ENCODE peak calls at places on chromosomes 3 and 15, in ten cellular contexts. One of them, this sample, is unnamed.

GRCh38 chr15:90876046-90876445 is 7.7 kb downstream of the FURIN start:
- DNase-seq in ascending aorta: no peak
- DNase-seq in BE2C: no peak
- DNase-seq in psoas muscle: no peak
- DNase-seq in uterus: no peak
- DNase-seq in A549: no peak
- DNase-seq in AG09309: no peak
- DNase-seq in fibroblast of pulmonary artery: no peak
- DNase-seq in H9: no peak
- DNase-seq in K562: no peak
- DNase-seq in this sample: no peak

GRCh38 chr15:36252117-36252711 is 327.2 kb upstream of the CDIN1 start:
- DNase-seq in ascending aorta: no peak
- DNase-seq in BE2C: no peak
- DNase-seq in psoas muscle: no peak
- DNase-seq in uterus: no peak
- DNase-seq in A549: no peak
- DNase-seq in AG09309: no peak
- DNase-seq in fibroblast of pulmonary artery: no peak
- DNase-seq in H9: no peak
- DNase-seq in K562: no peak
- DNase-seq in this sample: no peak

GRCh38 chr3:135218782-135219181 is 423.7 kb downstream of the EPHB1 start:
- DNase-seq in ascending aorta: no peak
- DNase-seq in BE2C: no peak
- DNase-seq in psoas muscle: no peak
- DNase-seq in uterus: no peak
- DNase-seq in A549: no peak
- DNase-seq in AG09309: no peak
- DNase-seq in fibroblast of pulmonary artery: no peak
- DNase-seq in H9: no peak
- DNase-seq in K562: no peak
- DNase-seq in this sample: no peak

GRCh38 chr3:48466386-48467109 is 20.0 kb downstream of the ATRIP start:
- DNase-seq in ascending aorta: no peak
- DNase-seq in BE2C: no peak
- DNase-seq in psoas muscle: peak; percentile 68
- DNase-seq in uterus: no peak
- DNase-seq in A549: no peak
- DNase-seq in AG09309: no peak
- DNase-seq in fibroblast of pulmonary artery: no peak
- DNase-seq in H9: peak; percentile 35
- DNase-seq in K562: no peak
- DNase-seq in this sample: no peak

GRCh38 chr3:142211034-142211433 is 14.4 kb downstream of the GK5 start:
- DNase-seq in ascending aorta: no peak
- DNase-seq in BE2C: peak; percentile 66
- DNase-seq in psoas muscle: no peak
- DNase-seq in uterus: no peak
- DNase-seq in A549: no peak
- DNase-seq in AG09309: no peak
- DNase-seq in fibroblast of pulmonary artery: peak; percentile 24
- DNase-seq in H9: peak; percentile 33
- DNase-seq in K562: no peak
- DNase-seq in this sample: peak; percentile 63

GRCh38 chr3:150775001-150775599 is 12.1 kb upstream of the SIAH2 start:
- DNase-seq in ascending aorta: no peak
- DNase-seq in BE2C: no peak
- DNase-seq in psoas muscle: no peak
- DNase-seq in uterus: no peak
- DNase-seq in A549: no peak
- DNase-seq in AG09309: peak; percentile 32
- DNase-seq in fibroblast of pulmonary artery: peak; percentile 32
- DNase-seq in H9: no peak
- DNase-seq in K562: no peak
- DNase-seq in this sample: no peak

GRCh38 chr15:55893852-55894251 is 99.6 kb downstream of the NEDD4 start:
- DNase-seq in ascending aorta: no peak
- DNase-seq in BE2C: no peak
- DNase-seq in psoas muscle: no peak
- DNase-seq in uterus: no peak
- DNase-seq in A549: no peak
- DNase-seq in AG09309: no peak
- DNase-seq in fibroblast of pulmonary artery: no peak
- DNase-seq in H9: no peak
- DNase-seq in K562: no peak
- DNase-seq in this sample: no peak

GRCh38 chr3:9322780-9323179 is 40.1 kb upstream of the THUMPD3 start:
- DNase-seq in ascending aorta: no peak
- DNase-seq in BE2C: no peak
- DNase-seq in psoas muscle: no peak
- DNase-seq in uterus: no peak
- DNase-seq in A549: no peak
- DNase-seq in AG09309: no peak
- DNase-seq in fibroblast of pulmonary artery: no peak
- DNase-seq in H9: no peak
- DNase-seq in K562: no peak
- DNase-seq in this sample: no peak

GRCh38 chr3:62100233-62100989 is 272.9 kb downstream of the FEZF2 start:
- DNase-seq in ascending aorta: no peak
- DNase-seq in BE2C: no peak
- DNase-seq in psoas muscle: no peak
- DNase-seq in uterus: no peak
- DNase-seq in A549: no peak
- DNase-seq in AG09309: no peak
- DNase-seq in fibroblast of pulmonary artery: peak; percentile 29
- DNase-seq in H9: no peak
- DNase-seq in K562: no peak
- DNase-seq in this sample: no peak

GRCh38 chr3:178320481-178321352 is 215.5 kb upstream of the KCNMB2 start:
- DNase-seq in ascending aorta: no peak
- DNase-seq in BE2C: peak; percentile 14
- DNase-seq in psoas muscle: no peak
- DNase-seq in uterus: peak; percentile 34
- DNase-seq in A549: no peak
- DNase-seq in AG09309: no peak
- DNase-seq in fibroblast of pulmonary artery: peak; percentile 70
- DNase-seq in H9: no peak
- DNase-seq in K562: no peak
- DNase-seq in this sample: no peak

GRCh38 chr3:150114873-150115570 is 144.3 kb upstream of the PFN2 start:
- DNase-seq in ascending aorta: no peak
- DNase-seq in BE2C: no peak
- DNase-seq in psoas muscle: no peak
- DNase-seq in uterus: no peak
- DNase-seq in A549: no peak
- DNase-seq in AG09309: no peak
- DNase-seq in fibroblast of pulmonary artery: no peak
- DNase-seq in H9: no peak
- DNase-seq in K562: no peak
- DNase-seq in this sample: no peak

GRCh38 chr15:41154412-41154811 is 38.3 kb upstream of the INO80 start:
- DNase-seq in ascending aorta: no peak
- DNase-seq in BE2C: no peak
- DNase-seq in psoas muscle: no peak
- DNase-seq in uterus: no peak
- DNase-seq in A549: no peak
- DNase-seq in AG09309: no peak
- DNase-seq in fibroblast of pulmonary artery: no peak
- DNase-seq in H9: no peak
- DNase-seq in K562: no peak
- DNase-seq in this sample: no peak

GRCh38 chr3:182904164-182904563 is 76.2 kb downstream of the DCUN1D1 start:
- DNase-seq in ascending aorta: no peak
- DNase-seq in BE2C: no peak
- DNase-seq in psoas muscle: no peak
- DNase-seq in uterus: no peak
- DNase-seq in A549: no peak
- DNase-seq in AG09309: no peak
- DNase-seq in fibroblast of pulmonary artery: no peak
- DNase-seq in H9: no peak
- DNase-seq in K562: no peak
- DNase-seq in this sample: no peak
- TF ChIP-seq CTCF in ascending aorta: no peak
- TF ChIP-seq CTCF in BE2C: peak; percentile 40
- TF ChIP-seq CTCF in psoas muscle: no peak
- TF ChIP-seq CTCF in uterus: no peak
- TF ChIP-seq CTCF in A549: no peak
- TF ChIP-seq CTCF in AG09309: no peak
- TF ChIP-seq CTCF in fibroblast of pulmonary artery: peak; percentile 14
- TF ChIP-seq CTCF in H9: peak; percentile 57
- TF ChIP-seq CTCF in K562: peak; percentile 7
- TF ChIP-seq CTCF in this sample: no peak

GRCh38 chr3:186783731-186784515 is 546 bp downstream of the EIF4A2 start:
- DNase-seq in ascending aorta: peak; percentile 46
- DNase-seq in BE2C: peak; percentile 81
- DNase-seq in psoas muscle: peak; percentile 94
- DNase-seq in uterus: peak; percentile 81
- DNase-seq in A549: peak; percentile 26
- DNase-seq in AG09309: peak; percentile 33
- DNase-seq in fibroblast of pulmonary artery: peak; percentile 83
- DNase-seq in H9: peak; percentile 58
- DNase-seq in K562: peak; percentile 75
- DNase-seq in this sample: peak; percentile 88
- TF ChIP-seq CTCF in ascending aorta: no peak
- TF ChIP-seq CTCF in BE2C: no peak
- TF ChIP-seq CTCF in psoas muscle: no peak
- TF ChIP-seq CTCF in uterus: no peak
- TF ChIP-seq CTCF in A549: no peak
- TF ChIP-seq CTCF in AG09309: no peak
- TF ChIP-seq CTCF in fibroblast of pulmonary artery: no peak
- TF ChIP-seq CTCF in H9: no peak
- TF ChIP-seq CTCF in K562: no peak
- TF ChIP-seq CTCF in this sample: no peak

DNA sequence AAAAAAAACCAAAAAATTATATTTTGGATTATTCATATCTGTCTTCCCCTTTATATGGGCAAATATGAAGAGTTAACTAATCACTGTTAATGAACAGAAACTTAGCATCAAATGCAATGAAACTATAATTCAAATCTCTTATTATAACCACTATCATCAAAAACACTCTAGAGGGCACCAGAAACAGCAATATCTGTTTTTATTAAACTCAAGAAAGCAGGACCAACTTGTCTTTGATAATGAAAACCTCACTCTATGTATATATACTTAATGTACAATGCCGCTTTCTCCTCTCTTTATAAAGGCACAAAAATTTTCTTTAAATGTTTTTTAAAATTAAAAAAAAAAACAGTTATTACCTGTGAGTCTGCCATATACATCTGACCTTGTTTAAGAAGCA is 92.7 kb downstream of the UACA start:
- DNase-seq in ascending aorta: no peak
- DNase-seq in BE2C: no peak
- DNase-seq in psoas muscle: no peak
- DNase-seq in uterus: no peak
- DNase-seq in A549: no peak
- DNase-seq in AG09309: no peak
- DNase-seq in fibroblast of pulmonary artery: peak; percentile 46
- DNase-seq in H9: no peak
- DNase-seq in K562: no peak
- DNase-seq in this sample: no peak
- TF ChIP-seq CTCF in ascending aorta: no peak
- TF ChIP-seq CTCF in BE2C: peak; percentile 15
- TF ChIP-seq CTCF in psoas muscle: no peak
- TF ChIP-seq CTCF in uterus: no peak
- TF ChIP-seq CTCF in A549: peak; percentile 64
- TF ChIP-seq CTCF in AG09309: no peak
- TF ChIP-seq CTCF in fibroblast of pulmonary artery: peak; percentile 32
- TF ChIP-seq CTCF in H9: peak; percentile 34
- TF ChIP-seq CTCF in K562: no peak
- TF ChIP-seq CTCF in this sample: no peak

GRCh38 chr3:12957334-12957733 is 115.9 kb downstream of the IQSEC1 start:
- DNase-seq in ascending aorta: no peak
- DNase-seq in BE2C: no peak
- DNase-seq in psoas muscle: peak; percentile 33
- DNase-seq in uterus: no peak
- DNase-seq in A549: no peak
- DNase-seq in AG09309: no peak
- DNase-seq in fibroblast of pulmonary artery: no peak
- DNase-seq in H9: no peak
- DNase-seq in K562: no peak
- DNase-seq in this sample: no peak

GRCh38 chr3:12959838-12960378 is 113.3 kb downstream of the IQSEC1 start:
- DNase-seq in ascending aorta: no peak
- DNase-seq in BE2C: no peak
- DNase-seq in psoas muscle: peak; percentile 59
- DNase-seq in uterus: no peak
- DNase-seq in A549: no peak
- DNase-seq in AG09309: no peak
- DNase-seq in fibroblast of pulmonary artery: no peak
- DNase-seq in H9: no peak
- DNase-seq in K562: peak; percentile 54
- DNase-seq in this sample: no peak

GRCh38 chr3:12959395-12959794 is 113.8 kb downstream of the IQSEC1 start:
- DNase-seq in ascending aorta: no peak
- DNase-seq in BE2C: no peak
- DNase-seq in psoas muscle: peak; percentile 45
- DNase-seq in uterus: no peak
- DNase-seq in A549: no peak
- DNase-seq in AG09309: no peak
- DNase-seq in fibroblast of pulmonary artery: no peak
- DNase-seq in H9: no peak
- DNase-seq in K562: no peak
- DNase-seq in this sample: no peak

GRCh38 chr3:12956316-12956660 is 114.9 kb upstream of the RPL32 start:
- DNase-seq in ascending aorta: no peak
- DNase-seq in BE2C: no peak
- DNase-seq in psoas muscle: no peak
- DNase-seq in uterus: no peak
- DNase-seq in A549: no peak
- DNase-seq in AG09309: no peak
- DNase-seq in fibroblast of pulmonary artery: no peak
- DNase-seq in H9: no peak
- DNase-seq in K562: no peak
- DNase-seq in this sample: no peak

DNA sequence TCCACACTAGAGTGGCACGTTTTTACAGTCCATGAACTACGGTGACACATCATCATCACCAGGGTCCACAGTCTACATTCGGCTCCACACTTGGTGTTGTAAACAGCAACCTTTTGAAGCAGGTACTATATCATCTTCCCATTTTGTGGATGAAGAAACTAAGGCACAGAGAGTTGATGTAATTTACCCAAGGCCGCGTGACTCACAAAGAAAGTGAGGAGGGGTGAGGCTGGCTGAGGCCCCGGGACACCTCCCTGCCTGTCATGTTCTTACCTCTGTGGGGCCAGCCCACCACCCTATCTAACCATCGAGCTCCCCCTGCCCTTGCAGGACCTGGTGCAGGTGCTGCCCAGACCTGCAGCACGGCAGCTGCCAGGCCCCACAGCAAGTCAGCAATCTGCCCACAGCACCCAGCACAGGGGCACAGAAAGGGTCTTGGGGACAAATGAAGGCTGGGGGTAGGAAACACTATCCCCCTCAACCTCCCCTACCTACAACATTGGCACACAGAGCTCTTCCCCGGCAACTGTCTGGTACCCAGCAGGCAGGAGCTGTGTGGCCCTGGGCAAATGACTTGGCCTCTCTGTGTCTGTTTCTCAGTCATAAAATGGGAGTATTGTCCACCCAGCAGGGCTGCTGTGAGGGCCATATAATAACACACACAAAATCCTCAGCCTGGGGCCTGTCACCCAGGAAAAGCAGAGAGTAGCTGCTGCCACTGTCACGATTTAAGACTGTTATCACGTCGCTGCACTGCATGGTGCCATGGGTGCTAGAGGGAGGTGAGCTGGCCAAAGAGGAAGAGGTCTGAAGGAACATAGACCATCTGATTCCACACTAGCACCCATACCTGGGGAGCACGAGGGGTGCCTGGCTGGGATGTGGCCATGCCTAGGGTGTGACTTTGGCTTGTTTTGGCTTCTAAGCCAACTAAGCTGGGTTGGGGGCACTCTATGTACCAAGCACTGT is 115.1 kb downstream of the IQSEC1 start:
- DNase-seq in ascending aorta: no peak
- DNase-seq in BE2C: no peak
- DNase-seq in psoas muscle: peak; percentile 28
- DNase-seq in uterus: no peak
- DNase-seq in A549: no peak
- DNase-seq in AG09309: no peak
- DNase-seq in fibroblast of pulmonary artery: no peak
- DNase-seq in H9: no peak
- DNase-seq in K562: no peak
- DNase-seq in this sample: no peak
- TF ChIP-seq CTCF in ascending aorta: no peak
- TF ChIP-seq CTCF in BE2C: no peak
- TF ChIP-seq CTCF in psoas muscle: no peak
- TF ChIP-seq CTCF in uterus: no peak
- TF ChIP-seq CTCF in A549: no peak
- TF ChIP-seq CTCF in AG09309: no peak
- TF ChIP-seq CTCF in fibroblast of pulmonary artery: no peak
- TF ChIP-seq CTCF in H9: no peak
- TF ChIP-seq CTCF in K562: no peak
- TF ChIP-seq CTCF in this sample: no peak

This sample was measured in glutamatergic neuron.